ENCODE peak calls at places on chromosomes 1 and 21, in seven cellular contexts. F, G, P, M, Z, L and C are unnamed samples.

GRCh38 chr1:11692899-11693590 is 1.5 kb downstream of the DRAXIN start:
- DNase-seq in M (no peak), G (peak), P (no peak), F (no peak), L (no peak), Z (no peak), C (peak)

GRCh38 chr1:36667836-36668235 is 185.1 kb upstream of the CSF3R start:
- DNase-seq in P (no peak), G (no peak), M (no peak), L (no peak), F (no peak), Z (no peak), C (no peak)

GRCh38 chr1:226809785-226810571 is 60.4 kb upstream of the PSEN2 start:
- DNase-seq in M (no peak), Z (no peak), L (no peak), F (no peak), G (peak), P (no peak), C (peak)

GRCh38 chr1:91803847-91804545 is 82.0 kb downstream of the TGFBR3 start:
- DNase-seq in M (no peak), L (no peak), G (no peak), Z (no peak), F (no peak), P (no peak), C (no peak)

GRCh38 chr1:41631971-41632370 is 147.5 kb upstream of the EDN2 start:
- DNase-seq in G (peak), P (no peak), L (no peak), Z (no peak), M (no peak), F (no peak), C (peak)

GRCh38 chr1:87508247-87508646 is 179.6 kb downstream of the LMO4 start:
- DNase-seq in Z (no peak), L (no peak), F (no peak), M (no peak), G (peak), P (no peak), C (no peak)

GRCh38 chr21:37082856-37083611 is 10.0 kb downstream of the TTC3 start:
- DNase-seq in Z (no peak), M (no peak), L (no peak), F (no peak), G (no peak), P (no peak), C (no peak)

GRCh38 chr1:231796141-231796540 is 169.6 kb downstream of the DISC1 start:
- DNase-seq in G (no peak), M (no peak), L (no peak), P (no peak), F (no peak), Z (no peak), C (no peak)

GRCh38 chr1:54273092-54273836 is 73.3 kb downstream of the MRPL37 start:
- DNase-seq in F (peak), M (peak), G (peak), L (peak), Z (no peak), P (peak), C (peak)

GRCh38 chr1:219441884-219442283 is 171.0 kb downstream of the ZC3H11B start:
- DNase-seq in M (no peak), L (no peak), Z (no peak), G (no peak), P (no peak), F (no peak), C (no peak)

GRCh38 chr21:42102063-42102462 is 30.9 kb downstream of the UMODL1 start:
- DNase-seq in P (no peak), L (no peak), Z (no peak), M (no peak), F (no peak), G (no peak), C (no peak)

GRCh38 chr1:51517361-51518032 is 1.6 kb downstream of the EPS15 start:
- DNase-seq in M (no peak), Z (no peak), G (peak), L (no peak), P (no peak), F (no peak), C (peak)

GRCh38 chr1:248792342-248792741 is 33.4 kb downstream of the SH3BP5L start:
- DNase-seq in F (no peak), G (no peak), L (no peak), Z (no peak), P (no peak), M (no peak), C (no peak)

GRCh38 chr1:156926175-156926574 is 5.7 kb downstream of the LRRC71 start:
- DNase-seq in F (no peak), G (peak), P (no peak), L (no peak), M (peak), Z (no peak), C (peak)

GRCh38 chr1:217457016-217457415 is 173.9 kb downstream of the GPATCH2 start:
- DNase-seq in F (no peak), Z (no peak), L (no peak), G (no peak), M (peak), P (no peak), C (no peak)

GRCh38 chr21:19553930-19554615 is 1150.5 kb upstream of the TMPRSS15 start:
- DNase-seq in M (peak), P (no peak), Z (no peak), G (no peak), L (peak), F (peak), C (no peak)

GRCh38 chr1:223223091-223223995 is 80.3 kb upstream of the TLR5 start:
- DNase-seq in M (no peak), F (peak), P (no peak), L (no peak), Z (no peak), G (no peak), C (no peak)

GRCh38 chr1:37808369-37809319 is 636 bp upstream of the YRDC start:
- DNase-seq in F (peak), G (peak), M (peak), Z (peak), L (peak), P (peak), C (peak)

GRCh38 chr1:184502154-184502553 is 115.3 kb downstream of the C1orf21 start:
- DNase-seq in G (no peak), P (no peak), Z (no peak), M (no peak), L (no peak), F (no peak), C (no peak)

GRCh38 chr1:19758227-19758830 is 41.4 kb downstream of the TMCO4 start:
- DNase-seq in M (peak), F (no peak), Z (peak), L (no peak), P (no peak), G (peak), C (peak)

DNA sequence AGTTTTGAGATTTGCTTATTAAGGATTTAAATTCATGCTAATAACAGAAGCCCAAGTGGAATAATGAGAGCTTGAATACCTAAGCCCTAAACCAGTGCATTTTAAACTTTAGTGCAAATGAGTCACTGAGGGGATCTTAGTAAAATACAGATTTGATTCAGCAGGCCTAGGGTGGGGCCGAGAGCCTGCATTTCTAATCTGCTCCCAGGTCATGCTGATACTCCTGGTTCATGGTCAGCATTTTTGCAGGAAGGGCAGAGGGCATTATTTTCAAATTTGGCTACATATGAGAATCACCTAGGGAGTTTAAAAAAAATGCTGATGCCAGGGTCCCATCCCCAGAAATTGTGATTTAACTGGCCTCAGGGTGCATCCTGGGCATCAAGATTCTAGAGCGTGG is 39.2 kb downstream of the DNTTIP2 start:
- DNase-seq in Z (no peak), F (no peak), L (no peak), G (peak), P (no peak), M (no peak), C (no peak)
- H3K18ac ChIP-seq in Z (no peak), F (no peak), L (no peak), G (no peak), P (no peak), M (peak), C (no peak)

GRCh38 chr1:245690946-245691456 is 536.2 kb downstream of the KIF26B start:
- DNase-seq in M (no peak), P (no peak), L (no peak), Z (no peak), G (no peak), F (no peak), C (no peak)
- H3K18ac ChIP-seq in M (no peak), P (no peak), L (no peak), Z (no peak), G (no peak), F (no peak), C (no peak)

GRCh38 chr1:29635073-29635335 is 398.7 kb downstream of the PTPRU start:
- DNase-seq in G (no peak), Z (no peak), F (peak), L (no peak), M (no peak), P (no peak), C (no peak)
- H3K18ac ChIP-seq in G (no peak), Z (no peak), F (no peak), L (no peak), M (no peak), P (no peak), C (no peak)

GRCh38 chr1:56494306-56494705 is 85.1 kb downstream of the PLPP3 start:
- DNase-seq in G (no peak), Z (peak), L (no peak), F (no peak), M (peak), P (no peak), C (no peak)

GRCh38 chr1:56491441-56491840 is 87.9 kb downstream of the PLPP3 start:
- DNase-seq in P (no peak), F (no peak), M (no peak), L (no peak), G (peak), Z (no peak), C (no peak)

GRCh38 chr1:56495538-56495937 is 83.8 kb downstream of the PLPP3 start:
- DNase-seq in M (no peak), P (no peak), Z (no peak), L (no peak), F (no peak), G (no peak), C (no peak)

GRCh38 chr1:56496158-56496557 is 83.2 kb downstream of the PLPP3 start:
- DNase-seq in G (no peak), P (no peak), L (no peak), F (no peak), Z (no peak), M (no peak), C (no peak)

GRCh38 chr1:56493826-56494225 is 85.5 kb downstream of the PLPP3 start:
- DNase-seq in L (no peak), G (no peak), P (no peak), F (no peak), Z (no peak), M (no peak), C (no peak)
- H3K18ac ChIP-seq in L (no peak), G (no peak), P (no peak), F (no peak), Z (peak), M (peak), C (no peak)

DNA sequence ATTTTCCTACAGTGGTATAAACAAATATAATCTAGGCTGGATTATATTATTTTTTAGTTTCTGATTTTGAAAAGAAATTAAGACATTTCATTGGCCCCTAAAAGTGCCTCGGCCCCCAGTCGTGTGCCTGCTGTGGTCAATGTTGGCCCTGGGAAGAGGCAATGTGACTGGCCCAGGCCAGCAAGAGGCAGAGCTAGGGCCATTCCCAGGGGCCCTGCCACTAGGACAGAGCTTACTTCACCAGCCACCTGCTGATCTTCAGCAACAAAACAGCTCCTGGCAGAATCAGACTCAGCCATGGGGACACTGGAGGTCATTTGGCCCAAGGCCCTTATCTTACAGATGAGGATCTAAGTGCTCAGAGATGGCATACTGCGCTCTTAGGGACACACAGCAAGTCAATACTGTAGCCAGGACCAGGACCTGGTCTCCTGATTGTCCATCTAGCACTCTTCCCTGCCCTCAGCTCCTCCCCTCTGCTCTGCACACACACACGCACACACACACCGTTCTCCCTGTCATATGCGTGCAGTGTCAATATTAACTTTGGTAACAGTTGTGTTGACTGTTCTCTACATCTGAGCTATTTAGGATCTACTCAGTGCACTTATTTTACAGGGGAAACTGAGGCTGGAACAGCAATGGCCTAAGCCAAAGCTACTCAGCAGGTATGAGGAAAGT is 16.6 kb upstream of the KLHDC7A start:
- DNase-seq in L (no peak), P (no peak), M (no peak), Z (no peak), G (no peak), F (no peak), C (no peak)
- H3K18ac ChIP-seq in L (no peak), P (no peak), M (no peak), Z (no peak), G (no peak), F (no peak), C (no peak)

GRCh38 chr1:59265622-59266021 is 31.3 kb upstream of the FGGY start:
- DNase-seq in F (no peak), G (no peak), Z (no peak), L (no peak), P (no peak), M (no peak), C (no peak)
- H3K18ac ChIP-seq in F (no peak), G (no peak), Z (no peak), L (no peak), P (no peak), M (no peak), C (no peak)

DNA sequence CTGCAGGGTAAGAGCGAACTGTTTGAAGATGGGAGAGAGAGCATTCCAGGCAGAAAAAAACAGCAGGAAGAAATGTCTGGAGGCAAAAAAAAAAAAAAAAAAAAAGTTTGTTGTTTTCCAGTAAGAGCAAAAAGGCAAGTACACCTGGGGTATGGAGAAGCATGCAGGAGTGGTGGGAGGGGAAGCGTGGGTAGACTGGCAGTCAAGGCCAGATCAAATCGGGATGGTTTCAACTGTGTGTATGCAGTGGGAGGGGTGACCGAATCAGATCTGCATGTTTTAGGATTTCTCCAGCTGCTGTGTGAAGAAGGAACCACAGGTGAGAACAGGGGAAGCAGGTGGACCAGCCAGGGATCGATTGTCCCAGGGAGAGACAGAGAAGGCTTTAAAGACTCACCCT is 34.7 kb downstream of the CSMD2 start:
- DNase-seq in L (no peak), P (no peak), M (no peak), G (no peak), F (no peak), Z (no peak), C (no peak)
- H3K18ac ChIP-seq in L (no peak), P (no peak), M (no peak), G (no peak), F (no peak), Z (no peak), C (no peak)

GRCh38 chr1:213980906-213981305 is 6.9 kb upstream of the PROX1 start:
- DNase-seq in G (no peak), P (no peak), F (no peak), L (no peak), M (peak), Z (no peak), C (no peak)
- H3K18ac ChIP-seq in G (no peak), P (peak), F (no peak), L (no peak), M (no peak), Z (no peak), C (no peak)

GRCh38 chr1:169793730-169794129 is 977 bp downstream of the METTL18 start:
- DNase-seq in G (no peak), Z (no peak), P (no peak), F (no peak), L (no peak), M (no peak), C (no peak)
- H3K18ac ChIP-seq in G (no peak), Z (no peak), P (no peak), F (no peak), L (no peak), M (no peak), C (no peak)